ENCODE peak calls at places on chromosome 14, in eight cellular contexts. C, A, J, K, O, P, U and B are unnamed samples.

GRCh38 chr14:21264025-21264801 is 5.0 kb downstream of the HNRNPC start:
- DNase-seq in K (no peak), A (peak), O (no peak), P (peak), J (no peak), C (no peak), U (no peak), B (peak)

GRCh38 chr14:39265741-39266588 is 32.2 kb downstream of the MIA2 start:
- DNase-seq in C (no peak), P (peak), K (no peak), O (no peak), A (peak), J (no peak), U (no peak), B (no peak)

GRCh38 chr14:50599700-50600444 is 39.9 kb downstream of the ATL1 start:
- DNase-seq in J (no peak), P (peak), K (no peak), U (no peak), O (no peak), A (peak), C (no peak), B (peak)

GRCh38 chr14:53999061-53999488 is 42.5 kb upstream of the BMP4 start:
- DNase-seq in J (no peak), K (no peak), C (no peak), O (no peak), P (peak), U (no peak), A (peak), B (peak)

GRCh38 chr14:70514168-70515069 is 20.4 kb downstream of the ADAM20 start:
- DNase-seq in P (no peak), A (no peak), K (no peak), U (no peak), J (no peak), O (no peak), C (no peak), B (no peak)

GRCh38 chr14:79585845-79586244 is 625.5 kb downstream of the DIO2 start:
- DNase-seq in K (no peak), U (no peak), P (peak), O (no peak), C (no peak), A (peak), J (no peak), B (no peak)

GRCh38 chr14:60646202-60646886 is 2.9 kb downstream of the SIX1 start:
- DNase-seq in U (no peak), J (no peak), P (peak), C (no peak), O (no peak), A (no peak), K (no peak), B (no peak)

GRCh38 chr14:75156901-75157300 is 19.5 kb downstream of the TMED10 start:
- DNase-seq in J (no peak), A (no peak), O (no peak), P (no peak), U (no peak), K (no peak), C (no peak), B (no peak)

GRCh38 chr14:57863471-57863870 is 2.4 kb downstream of the SLC35F4 start:
- DNase-seq in C (no peak), A (no peak), U (no peak), K (no peak), J (no peak), P (no peak), O (no peak), B (no peak)

GRCh38 chr14:89640141-89640540 is 223.1 kb upstream of the FOXN3 start:
- DNase-seq in O (no peak), A (peak), C (no peak), U (no peak), K (no peak), J (no peak), P (peak), B (no peak)

GRCh38 chr14:93528884-93529558 is 98.3 kb downstream of the UNC79 start:
- DNase-seq in K (no peak), U (no peak), O (no peak), P (no peak), A (no peak), J (no peak), C (no peak), B (peak)

GRCh38 chr14:103404920-103405319 is 19.7 kb downstream of the MARK3 start:
- DNase-seq in J (no peak), P (no peak), C (peak), U (no peak), O (no peak), A (no peak), K (no peak), B (no peak)

GRCh38 chr14:98906123-98906995 is 365.6 kb downstream of the BCL11B start:
- DNase-seq in U (peak), K (no peak), J (no peak), C (no peak), A (no peak), P (no peak), O (no peak), B (peak)

GRCh38 chr14:68380304-68380840 is 412.5 kb downstream of the ZFP36L1 start:
- DNase-seq in A (no peak), K (no peak), J (no peak), U (no peak), O (no peak), C (no peak), P (peak), B (no peak)

GRCh38 chr14:61225304-61225703 is 55.8 kb downstream of the TMEM30B start:
- DNase-seq in P (no peak), K (no peak), J (no peak), C (no peak), O (no peak), A (no peak), U (no peak), B (no peak)

GRCh38 chr14:81565441-81566290 is 32.0 kb upstream of the SEL1L start:
- DNase-seq in J (no peak), U (no peak), C (no peak), P (peak), A (no peak), O (no peak), K (no peak), B (peak)

GRCh38 chr14:47660158-47660557 is 15.2 kb downstream of the MDGA2 start:
- DNase-seq in K (no peak), J (no peak), P (no peak), O (no peak), U (no peak), C (no peak), A (no peak), B (no peak)

GRCh38 chr14:99006271-99006670 is 265.7 kb downstream of the BCL11B start:
- DNase-seq in A (no peak), C (no peak), K (no peak), O (no peak), P (no peak), J (no peak), U (no peak), B (no peak)

GRCh38 chr14:69315302-69315701 is 55.3 kb downstream of the GALNT16 start:
- DNase-seq in U (no peak), C (no peak), P (peak), J (no peak), K (no peak), O (no peak), A (no peak), B (no peak)

GRCh38 chr14:86799244-86799647 is 1193.7 kb downstream of the GALC start:
- DNase-seq in J (no peak), K (no peak), A (peak), P (peak), U (no peak), C (no peak), O (no peak), B (peak)

GRCh38 chr14:100292776-100293461 is 13.3 kb downstream of the SLC25A29 start:
- DNase-seq in C (peak), P (no peak), U (no peak), A (no peak), O (no peak), J (no peak), K (peak), B (no peak)

GRCh38 chr14:91354979-91355685 is 62.5 kb downstream of the CCDC88C start:
- DNase-seq in U (no peak), C (no peak), J (no peak), O (no peak), A (no peak), P (no peak), K (no peak), B (no peak)

GRCh38 chr14:51121096-51121495 is 26.2 kb upstream of the TRIM9 start:
- DNase-seq in K (no peak), J (no peak), C (no peak), P (no peak), A (no peak), U (no peak), O (no peak), B (no peak)

GRCh38 chr14:99426265-99426664 is 54.4 kb downstream of the SETD3 start:
- DNase-seq in K (no peak), A (no peak), P (no peak), O (no peak), U (no peak), J (no peak), C (no peak), B (no peak)

GRCh38 chr14:104579507-104579906 is at the start of gene C14orf180:
- DNase-seq in K (peak), P (no peak), C (peak), O (no peak), U (peak), A (no peak), J (no peak), B (no peak)

GRCh38 chr14:95769976-95770375 is 56.1 kb upstream of the TCL1A start:
- DNase-seq in P (no peak), C (no peak), K (no peak), U (no peak), O (no peak), J (no peak), A (no peak), B (no peak)

GRCh38 chr14:96616168-96616681 is 114.0 kb downstream of the PAPOLA start:
- DNase-seq in C (no peak), U (no peak), J (no peak), P (no peak), A (no peak), O (no peak), K (no peak), B (no peak)

GRCh38 chr14:61107148-61107641 is 126.2 kb downstream of the SLC38A6 start:
- DNase-seq in U (peak), K (peak), C (peak), P (peak), A (no peak), J (no peak), O (no peak), B (no peak)